ENCODE peak calls at places on chromosomes 2 and 18, in seven cellular contexts. I is H1, S is HepG2, Z is astrocyte, M is GM23338, B is endothelial cell of umbilical vein, J is HCT116. D is an unnamed sample.
A peak's percentile ranks its signal among the peaks of the same experiment; 100 is the strongest.

GRCh38 chr2:231348173-231348572 is 47.3 kb upstream of the B3GNT7 start:
- DNase-seq in B (no peak), S (peak; percentile 28), Z (no peak), J (no peak), I (no peak), M (no peak), D (no peak)

GRCh38 chr2:101809656-101810055 is 112.1 kb downstream of the MAP4K4 start:
- DNase-seq in B (no peak), M (no peak), I (no peak), J (no peak), Z (no peak), S (no peak), D (no peak)

GRCh38 chr2:46493241-46493970 is 14.0 kb downstream of the TMEM247 start:
- DNase-seq in S (no peak), J (no peak), I (no peak), Z (peak; percentile 70), M (no peak), B (no peak), D (peak; percentile 71)

GRCh38 chr2:239716536-239717318 is 308.4 kb downstream of the NDUFA10 start:
- DNase-seq in S (no peak), Z (no peak), B (no peak), J (no peak), I (no peak), M (no peak), D (no peak)

GRCh38 chr2:158359846-158360245 is 96.7 kb downstream of the CCDC148 start:
- DNase-seq in M (peak; percentile 45), J (no peak), B (no peak), S (peak; percentile 68), I (no peak), Z (peak; percentile 45), D (peak; percentile 92)

GRCh38 chr2:162058973-162059668 is 14.9 kb downstream of the DPP4 start:
- DNase-seq in J (no peak), Z (peak; percentile 55), M (no peak), S (no peak), B (no peak), I (no peak), D (no peak)

GRCh38 chr2:222730346-222731065 is 59.0 kb downstream of the MOGAT1 start:
- DNase-seq in Z (no peak), B (no peak), M (no peak), I (no peak), S (no peak), J (no peak), D (no peak)

GRCh38 chr2:167534443-167534842 is 646.2 kb downstream of the XIRP2 start:
- DNase-seq in I (no peak), M (no peak), J (no peak), Z (peak; percentile 25), S (no peak), B (no peak), D (no peak)

GRCh38 chr2:185658766-185659165 is 79.8 kb upstream of the FSIP2 start:
- DNase-seq in S (no peak), J (no peak), B (no peak), I (no peak), Z (no peak), M (no peak), D (no peak)

GRCh38 chr2:46690825-46691224 is 211.5 kb downstream of the TMEM247 start:
- DNase-seq in J (peak; percentile 44), Z (peak; percentile 97), M (no peak), B (peak; percentile 78), S (peak; percentile 42), I (no peak), D (peak; percentile 23)

GRCh38 chr2:140929866-140930265 is 1201.0 kb downstream of the LRP1B start:
- DNase-seq in S (no peak), J (no peak), M (no peak), I (no peak), B (no peak), Z (no peak), D (peak; percentile 23)

DNA sequence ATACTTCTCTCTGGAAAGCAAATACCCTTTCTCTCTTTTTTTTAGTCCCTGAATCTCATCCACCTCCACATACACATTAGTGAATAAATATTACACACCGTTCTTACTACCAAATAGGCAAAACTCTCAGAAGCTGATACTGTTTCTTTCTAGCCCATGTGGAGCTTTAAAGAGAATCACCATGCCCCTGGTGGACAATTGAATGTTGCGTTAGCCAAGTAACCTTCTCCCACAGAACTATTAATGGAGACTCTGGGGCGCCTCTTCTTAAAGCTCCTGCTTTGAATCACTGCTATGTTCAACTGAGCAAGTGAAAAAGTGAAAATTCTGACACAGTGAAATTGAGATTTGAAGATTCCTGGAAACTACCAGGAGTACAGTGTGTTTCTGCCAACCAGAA is 522.8 kb upstream of the CDH7 start:
- DNase-seq in M (peak; percentile 66), B (no peak), J (no peak), Z (no peak), I (no peak), S (no peak), D (peak; percentile 11)
- H2AFZ ChIP-seq in M (peak overlapping the region; percentile 77), B (no peak overlapping the region), J (no peak overlapping the region), Z (no peak overlapping the region), I (peak overlapping the region; percentile 58), S (no peak overlapping the region), D (no peak overlapping the region)

DNA sequence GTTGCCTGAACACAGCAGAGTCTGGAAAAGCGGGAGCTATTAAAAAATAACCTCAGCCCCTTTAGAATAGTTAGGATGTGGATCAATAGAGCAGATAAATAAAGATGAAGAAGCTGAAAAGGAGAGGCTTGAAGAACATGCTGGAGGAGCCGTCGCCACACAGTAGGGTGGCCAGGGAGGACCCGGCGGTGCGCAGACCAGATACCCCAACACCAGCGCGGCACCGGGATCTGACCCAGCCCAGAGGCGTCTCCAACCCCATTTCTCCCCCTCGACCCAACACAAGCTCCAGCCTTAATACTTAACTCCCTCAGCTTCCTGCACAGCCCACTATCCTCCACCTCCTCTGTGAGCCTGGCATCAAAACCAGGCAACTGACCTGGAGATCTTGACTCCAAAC is 16.0 kb downstream of the CYB5A start:
- DNase-seq in B (no peak), I (no peak), M (no peak), J (no peak), S (no peak), Z (no peak), D (no peak)
- TF ChIP-seq CTCF in B (no peak), I (no peak), M (no peak), J (no peak), S (no peak), Z (no peak), D (no peak)

DNA sequence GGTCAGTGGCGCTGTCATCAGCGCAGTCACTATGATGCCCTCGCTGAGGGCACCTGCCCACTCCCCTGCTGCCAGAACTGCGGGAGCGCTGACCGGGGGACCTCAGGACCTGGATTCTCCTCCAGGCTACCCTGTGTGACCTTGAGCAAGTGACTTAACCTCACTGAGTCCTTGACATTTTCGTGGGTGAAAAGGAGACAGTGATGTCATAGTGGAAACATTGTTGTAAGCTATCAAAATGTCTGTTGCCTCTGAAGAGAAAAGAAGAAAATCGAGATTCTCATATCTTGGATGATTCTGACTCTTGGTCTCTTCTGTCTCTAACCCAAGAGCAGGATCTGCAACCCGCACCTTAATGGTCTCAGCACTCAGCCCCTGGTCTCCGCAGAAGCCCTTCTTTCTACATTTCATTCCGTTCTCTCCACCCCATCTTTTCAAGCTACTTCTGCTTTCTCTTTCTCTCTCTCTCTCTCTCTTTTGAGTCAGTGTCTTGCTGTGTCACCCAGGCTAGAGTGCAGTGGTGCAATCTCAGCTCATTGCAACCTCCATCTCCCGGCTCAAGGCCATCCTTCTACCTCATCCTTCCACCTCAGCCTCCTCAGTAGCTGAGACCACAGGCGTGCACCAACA is 987 bp upstream of the TUBA4A start:
- DNase-seq in M (no peak), Z (no peak), J (no peak), I (no peak), B (no peak), S (no peak), D (no peak)
- TF ChIP-seq EZH2 in M (peak; percentile 32), Z (no peak), J (peak; percentile 50), I (peak; percentile 41), B (peak; percentile 94), S (no peak), D (no peak)

DNA sequence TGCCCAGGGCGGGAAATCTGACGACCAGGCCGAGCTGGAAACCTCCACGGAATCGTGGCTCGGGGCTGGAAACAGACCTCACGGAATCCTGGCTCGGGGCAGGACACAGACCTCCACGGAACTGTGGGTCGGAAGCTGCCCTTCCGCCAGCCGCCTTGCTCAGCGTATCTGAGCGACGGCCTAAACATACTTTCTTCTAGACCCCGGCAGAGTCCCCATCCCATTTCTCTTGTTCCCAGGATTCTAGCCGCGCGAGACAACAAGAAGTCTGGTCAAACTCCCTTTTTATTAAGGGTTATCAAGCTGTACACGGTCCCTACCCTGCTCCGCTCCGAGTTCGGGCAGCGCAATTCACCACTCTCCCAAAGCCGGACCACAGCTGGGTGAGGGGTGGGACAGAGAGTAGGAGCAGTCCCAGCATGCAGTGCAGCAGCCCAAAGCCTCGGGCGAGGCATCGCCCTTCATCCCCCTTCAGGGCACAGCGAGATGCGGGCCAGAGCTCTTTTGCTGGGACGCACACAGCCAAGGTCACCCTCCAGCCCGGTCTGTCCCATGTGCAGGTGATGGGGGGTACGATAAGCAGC is 447 bp upstream of the ABCB6 start:
- DNase-seq in J (no peak), M (peak; percentile 78), B (no peak), S (no peak), Z (no peak), I (peak; percentile 77), D (no peak)
- H2AFZ ChIP-seq in J (no peak overlapping the region), M (peak overlapping the region; percentile 81), B (peak overlapping the region; percentile 22), S (no peak overlapping the region), Z (peak overlapping the region; percentile 71), I (peak overlapping the region; percentile 75), D (peak overlapping the region; percentile 77)

DNA sequence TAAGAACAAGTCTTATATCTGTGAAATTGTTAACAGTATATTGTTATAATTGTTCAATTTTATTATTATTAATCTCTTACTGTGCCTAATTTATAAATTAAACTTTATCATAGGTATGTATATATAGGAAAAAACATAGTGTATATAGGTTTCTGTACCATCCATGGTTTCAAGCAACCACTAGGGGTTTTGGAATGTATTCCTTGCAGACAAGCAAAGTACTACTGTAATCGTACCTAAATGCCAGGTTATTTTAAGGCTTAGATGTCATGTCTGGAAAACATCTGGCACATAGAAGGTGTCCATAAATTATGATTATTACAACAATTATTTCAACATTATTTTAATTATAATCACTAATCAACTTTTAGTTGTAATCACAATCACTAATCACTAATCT is 8.4 kb downstream of the ITSN2 start:
- DNase-seq in M (no peak), J (no peak), Z (no peak), S (no peak), I (no peak), B (no peak), D (peak; percentile 18)
- TF ChIP-seq CTCF in M (peak; percentile 20), J (no peak), Z (no peak), S (no peak), I (no peak), B (no peak), D (peak; percentile 13)

GRCh38 chr2:199465988-199466703 is 8.4 kb upstream of the SATB2 start:
- DNase-seq in J (no peak), I (no peak), M (peak; percentile 69), B (no peak), Z (no peak), S (no peak), D (no peak)

GRCh38 chr2:199465390-199465789 is 7.7 kb upstream of the SATB2 start:
- DNase-seq in M (no peak), Z (no peak), I (no peak), B (no peak), S (no peak), J (no peak), D (no peak)

GRCh38 chr2:199468561-199469513 is 11.1 kb upstream of the SATB2 start:
- DNase-seq in S (no peak), M (peak; percentile 87), I (peak; percentile 74), J (no peak), Z (no peak), B (no peak), D (no peak)

GRCh38 chr2:199467462-199467822 is 9.7 kb upstream of the SATB2 start:
- DNase-seq in Z (no peak), M (peak; percentile 84), I (peak; percentile 58), J (no peak), S (no peak), B (no peak), D (no peak)

GRCh38 chr2:199466704-199467461 is 9.1 kb upstream of the SATB2 start:
- DNase-seq in B (no peak), S (no peak), J (no peak), Z (no peak), M (peak; percentile 59), I (peak; percentile 75), D (no peak)
- TF ChIP-seq EZH2 in B (peak; percentile 72), S (no peak), J (no peak), Z (peak; percentile 6), M (peak; percentile 73), I (peak; percentile 48), D (no peak)

D was measured in PC-3.